ENCODE peak calls at places on chromosome 9, in eight cellular contexts. D is neural progenitor cell, M is WERI-Rb-1, Z is cardiac muscle cell, E is psoas muscle, F is thyroid gland, S is kidney, K is pancreas. U is an unnamed sample.

GRCh38 chr9:134537891-134538520 is 103.6 kb upstream of the COL5A1 start:
- DNase-seq in D (no peak), M (no peak), Z (no peak), E (peak; percentile 57), F (no peak), S (peak; percentile 64), K (no peak), U (no peak)

GRCh38 chr9:16656432-16657169 is 213.9 kb downstream of the BNC2 start:
- DNase-seq in D (no peak), M (no peak), Z (no peak), E (no peak), F (no peak), S (no peak), K (no peak), U (no peak)

GRCh38 chr9:110240198-110240597 is 16.1 kb downstream of the TXN start:
- DNase-seq in D (no peak), M (no peak), Z (no peak), E (no peak), F (no peak), S (no peak), K (no peak), U (no peak)

GRCh38 chr9:99385814-99386279 is 163.8 kb downstream of the SEC61B start:
- DNase-seq in D (no peak), M (no peak), Z (no peak), E (no peak), F (no peak), S (no peak), K (peak; percentile 10), U (no peak)

GRCh38 chr9:111456536-111456935 is 27.6 kb downstream of the ECPAS start:
- DNase-seq in D (no peak), M (no peak), Z (no peak), E (no peak), F (peak; percentile 35), S (no peak), K (no peak), U (no peak)

GRCh38 chr9:127444921-127445850 is 6.0 kb downstream of the RPL12 start:
- DNase-seq in D (no peak), M (no peak), Z (no peak), E (no peak), F (no peak), S (peak; percentile 32), K (no peak), U (no peak)

GRCh38 chr9:129287595-129288305 is 109.7 kb upstream of the IER5L start:
- DNase-seq in D (no peak), M (peak; percentile 6), Z (peak; percentile 42), E (peak; percentile 36), F (no peak), S (peak; percentile 40), K (peak; percentile 7), U (no peak)

GRCh38 chr9:115992834-115993233 is 160.8 kb upstream of the PAPPA start:
- DNase-seq in D (no peak), M (no peak), Z (no peak), E (no peak), F (no peak), S (no peak), K (no peak), U (peak; percentile 60)

GRCh38 chr9:32989651-32990050 is 11.8 kb downstream of the APTX start:
- DNase-seq in D (no peak), M (no peak), Z (no peak), E (no peak), F (no peak), S (no peak), K (no peak), U (peak; percentile 11)

GRCh38 chr9:5909999-5910398 is 19.3 kb downstream of the MLANA start:
- DNase-seq in D (no peak), M (no peak), Z (no peak), E (no peak), F (no peak), S (no peak), K (no peak), U (no peak)

GRCh38 chr9:110066929-110067716 is 140.8 kb downstream of the C9orf152 start:
- DNase-seq in D (no peak), M (no peak), Z (no peak), E (no peak), F (no peak), S (no peak), K (no peak), U (no peak)

GRCh38 chr9:5817776-5818336 is 15.1 kb downstream of the ERMP1 start:
- DNase-seq in D (no peak), M (no peak), Z (no peak), E (no peak), F (no peak), S (no peak), K (no peak), U (peak; percentile 41)

GRCh38 chr9:106334081-106334480 is 528.9 kb upstream of the ZNF462 start:
- DNase-seq in D (no peak), M (peak; percentile 19), Z (no peak), E (no peak), F (no peak), S (no peak), K (no peak), U (no peak)

GRCh38 chr9:79611091-79611614 is 39.4 kb downstream of the TLE4 start:
- DNase-seq in D (peak; percentile 86), M (no peak), Z (no peak), E (no peak), F (no peak), S (no peak), K (no peak), U (peak; percentile 81)

GRCh38 chr9:121434946-121435345 is 64.7 kb downstream of the GGTA1 start:
- DNase-seq in D (no peak), M (no peak), Z (peak; percentile 21), E (no peak), F (no peak), S (no peak), K (no peak), U (peak; percentile 64)

GRCh38 chr9:125203259-125203658 is 2.9 kb downstream of the RABEPK start:
- DNase-seq in D (no peak), M (peak; percentile 62), Z (no peak), E (no peak), F (no peak), S (no peak), K (no peak), U (no peak)

DNA sequence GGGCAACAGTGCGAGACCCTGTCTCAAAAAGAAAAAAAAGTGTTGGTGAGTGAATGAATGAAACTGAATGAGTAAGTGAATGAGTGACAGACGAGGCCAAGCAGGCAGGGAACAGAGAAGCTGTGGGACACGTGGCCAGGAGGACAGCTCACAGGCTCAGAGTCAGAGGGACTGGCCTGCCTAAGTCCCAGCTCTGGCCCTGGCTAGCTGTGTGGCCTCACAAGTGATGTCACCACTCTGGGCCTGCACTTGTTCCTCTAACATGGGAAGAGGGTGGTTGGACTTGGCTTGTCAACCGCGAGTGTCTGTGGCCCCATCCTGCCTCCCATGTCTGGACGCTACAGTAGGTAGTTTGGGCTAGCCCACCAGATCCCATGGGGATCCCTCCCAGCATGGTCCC is 4.7 kb upstream of the PLPP7 start:
- DNase-seq in D (no peak), M (no peak), Z (no peak), E (no peak), F (no peak), S (no peak), K (no peak), U (no peak)
- H3K27ac ChIP-seq in D (no peak overlapping the region), M (no peak overlapping the region), Z (no peak overlapping the region), E (peak overlapping the region; percentile 87), F (no peak overlapping the region), S (no peak overlapping the region), K (no peak overlapping the region), U (no peak overlapping the region)

DNA sequence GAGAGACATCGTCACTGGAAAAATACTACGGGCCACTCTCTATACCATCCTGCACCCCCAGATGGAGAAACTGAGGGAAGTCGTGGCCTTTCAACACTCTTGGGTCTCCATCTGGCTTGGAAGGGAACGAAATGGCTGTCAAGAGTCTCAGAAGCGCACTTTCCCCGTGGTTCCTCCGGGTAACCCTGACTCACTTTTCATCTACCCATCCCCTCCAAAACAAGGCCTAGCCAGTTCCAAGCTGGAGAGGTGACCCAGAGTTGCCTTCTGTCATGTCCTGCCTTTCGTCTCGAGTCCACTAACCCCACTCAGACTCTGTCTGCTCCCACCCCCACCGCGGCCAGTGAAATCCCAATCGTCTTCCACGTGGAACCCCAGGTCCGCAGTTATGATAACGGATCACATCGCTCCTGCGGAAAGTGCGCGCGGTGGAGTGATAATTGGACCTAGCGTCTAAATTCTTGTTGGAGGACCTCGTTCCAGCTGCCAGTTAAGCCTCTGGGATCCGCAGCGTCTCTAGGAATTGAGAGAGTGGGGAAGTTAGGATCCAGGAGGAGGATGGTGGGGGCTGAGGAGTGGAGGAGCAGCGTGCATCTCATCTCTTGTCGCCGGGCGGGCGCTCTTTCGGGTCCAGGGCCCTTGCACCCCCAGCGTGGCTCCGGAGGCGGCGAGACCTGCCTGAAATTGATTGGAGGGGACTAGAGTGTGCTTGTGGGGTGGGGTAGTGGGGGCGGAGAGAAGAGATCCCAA is 4.6 kb downstream of the CDKN2A start:
- DNase-seq in D (peak; percentile 58), M (no peak), Z (no peak), E (no peak), F (no peak), S (peak; percentile 53), K (no peak), U (no peak)
- H3K4me3 ChIP-seq in D (no peak overlapping the region), M (no peak overlapping the region), Z (no peak overlapping the region), E (no peak overlapping the region), F (no peak overlapping the region), S (no peak overlapping the region), K (no peak overlapping the region), U (peak overlapping the region; percentile 18)

GRCh38 chr9:85431396-85432102 is 310.2 kb downstream of the AGTPBP1 start:
- DNase-seq in D (no peak), M (no peak), Z (no peak), E (no peak), F (no peak), S (no peak), K (no peak), U (no peak)
- H3K27ac ChIP-seq in D (no peak overlapping the region), M (no peak overlapping the region), Z (no peak overlapping the region), E (no peak overlapping the region), F (no peak overlapping the region), S (no peak overlapping the region), K (no peak overlapping the region), U (no peak overlapping the region)

DNA sequence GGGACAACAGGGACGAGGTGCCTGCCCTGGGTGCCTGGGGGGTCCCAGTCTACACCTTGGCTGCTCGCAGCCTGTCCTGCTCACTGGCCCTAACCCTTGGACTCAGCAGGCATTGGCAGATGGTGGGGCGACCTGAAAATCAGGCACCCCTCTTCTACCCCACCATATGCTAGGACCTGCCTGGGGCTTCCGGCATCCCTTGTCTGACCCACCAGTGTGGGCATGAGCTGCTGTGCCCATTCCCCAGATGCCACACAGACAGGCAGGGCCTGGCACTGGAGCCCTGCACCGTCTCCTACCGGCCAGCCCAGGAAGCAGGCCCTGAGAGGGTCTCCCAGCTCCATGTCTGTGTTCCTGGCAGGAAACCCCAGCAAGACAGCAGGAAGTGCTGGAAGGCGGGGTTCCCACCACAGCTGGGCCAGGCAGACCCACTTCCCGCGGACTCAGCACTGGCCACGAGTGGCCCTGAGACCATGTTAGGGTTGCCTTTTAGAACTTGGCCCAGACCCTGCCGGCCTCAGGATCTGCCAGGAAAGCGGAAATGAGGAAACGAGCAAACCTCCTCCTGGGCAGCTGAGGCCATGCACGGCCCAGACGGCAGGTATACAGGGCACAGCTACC is 3.1 kb downstream of the NINJ1 start:
- DNase-seq in D (no peak), M (no peak), Z (no peak), E (peak; percentile 76), F (peak; percentile 32), S (no peak), K (no peak), U (no peak)
- H3K4me3 ChIP-seq in D (no peak overlapping the region), M (no peak overlapping the region), Z (no peak overlapping the region), E (peak overlapping the region; percentile 97), F (no peak overlapping the region), S (peak overlapping the region; percentile 68), K (no peak overlapping the region), U (no peak overlapping the region)

U was measured in brain microvascular endothelial cell.